ENCODE peak calls at places on chromosomes 3 and 15, in four cellular contexts. X is HTR-8/SVneo, P is EL, J is fibroblast of lung. U is an unnamed sample.

GRCh38 chr3:24156466-24156865 is 211.4 kb downstream of the NR1D2 start:
- DNase-seq in X (peak; percentile 60), P (peak; percentile 96), J (peak; percentile 76), U (no peak)

GRCh38 chr15:70478251-70478990 is 284.9 kb downstream of the UACA start:
- DNase-seq in X (no peak), P (no peak), J (no peak), U (no peak)

GRCh38 chr3:67650084-67650483 is 4.3 kb downstream of the SUCLG2 start:
- DNase-seq in X (no peak), P (no peak), J (no peak), U (no peak)

GRCh38 chr3:21618695-21619094 is 132.3 kb downstream of the ZNF385D start:
- DNase-seq in X (no peak), P (no peak), J (no peak), U (no peak)

GRCh38 chr3:101643861-101644613 is 32.9 kb downstream of the ZBTB11 start:
- DNase-seq in X (no peak), P (peak; percentile 93), J (peak; percentile 81), U (peak; percentile 7)

GRCh38 chr3:154059798-154060197 is 61.4 kb upstream of the ARHGEF26 start:
- DNase-seq in X (no peak), P (no peak), J (no peak), U (no peak)

GRCh38 chr3:35929158-35929557 is 289.8 kb downstream of the ARPP21 start:
- DNase-seq in X (no peak), P (peak; percentile 68), J (peak; percentile 58), U (no peak)

GRCh38 chr3:10417849-10418248 is 87.5 kb downstream of the ATP2B2 start:
- DNase-seq in X (peak; percentile 24), P (peak; percentile 36), J (peak; percentile 33), U (no peak)

GRCh38 chr3:126545544-126545943 is 13.2 kb downstream of the C3orf22 start:
- DNase-seq in X (no peak), P (no peak), J (no peak), U (no peak)

GRCh38 chr15:81330351-81331085 is 6.6 kb upstream of the STARD5 start:
- DNase-seq in X (no peak), P (no peak), J (peak; percentile 20), U (no peak)

U was measured in naive thymus-derived CD8-positive, alpha-beta T cell.